ENCODE peak calls at places on chromosomes 5 and 9, in five cellular contexts. L, G, S, V and F are unnamed samples.

GRCh38 chr9:13865869-13866268 is 448.1 kb downstream of the NFIB start:
- DNase-seq in G (no peak), L (no peak), S (no peak), V (no peak), F (no peak)

GRCh38 chr5:75199946-75200345 is 36.7 kb downstream of the ANKRD31 start:
- DNase-seq in V (no peak), G (no peak), S (no peak), L (no peak), F (no peak)

GRCh38 chr5:11822598-11822997 is 81.6 kb downstream of the CTNND2 start:
- DNase-seq in L (no peak), G (no peak), S (no peak), V (no peak), F (no peak)

GRCh38 chr5:108054349-108054748 is 327.5 kb downstream of the FBXL17 start:
- DNase-seq in V (no peak), S (no peak), L (no peak), G (no peak), F (no peak)

GRCh38 chr9:80811662-80812061 is 877.7 kb downstream of the TLE1 start:
- DNase-seq in V (no peak), S (no peak), G (no peak), L (no peak), F (no peak)

GRCh38 chr5:55629790-55630189 is 82.3 kb downstream of the SLC38A9 start:
- DNase-seq in G (no peak), S (no peak), V (no peak), L (no peak), F (no peak)

GRCh38 chr9:88814521-88815101 is 176.7 kb upstream of the S1PR3 start:
- DNase-seq in G (peak), V (no peak), S (peak), L (no peak), F (no peak)

GRCh38 chr5:176998828-176999227 is 7.8 kb downstream of the UIMC1 start:
- DNase-seq in V (no peak), G (no peak), S (no peak), L (no peak), F (no peak)

GRCh38 chr9:94916956-94917355 is 190.5 kb downstream of the AOPEP start:
- DNase-seq in S (no peak), G (no peak), V (no peak), L (peak), F (no peak)

GRCh38 chr5:102760815-102761214 is 5.7 kb downstream of the PAM start:
- DNase-seq in V (no peak), S (no peak), L (no peak), G (no peak), F (no peak)

GRCh38 chr5:81450940-81451339 is 57.0 kb upstream of the ACOT12 start:
- DNase-seq in S (no peak), V (no peak), L (no peak), G (peak), F (no peak)

GRCh38 chr5:131536211-131536826 is 98.7 kb downstream of the RAPGEF6 start:
- DNase-seq in G (no peak), L (peak), V (no peak), S (no peak), F (no peak)

GRCh38 chr9:32869404-32869803 is 86.1 kb downstream of the TMEM215 start:
- DNase-seq in S (no peak), V (no peak), G (no peak), L (no peak), F (no peak)

GRCh38 chr5:59893436-59894227 is at the start of gene PDE4D:
- DNase-seq in G (no peak), V (peak), L (peak), S (peak), F (no peak)

GRCh38 chr5:11981986-11982385 is 77.7 kb upstream of the CTNND2 start:
- DNase-seq in L (no peak), S (no peak), V (no peak), G (no peak), F (no peak)

GRCh38 chr9:127751269-127752054 is 16.4 kb upstream of the TOR2A start:
- DNase-seq in G (no peak), V (peak), S (no peak), L (no peak), F (no peak)

GRCh38 chr5:17099946-17100345 is 117.5 kb upstream of the BASP1 start:
- DNase-seq in S (no peak), L (no peak), G (no peak), V (no peak), F (no peak)